ENCODE peak calls at places on chromosomes 7 and 10, in seven cellular contexts. X is Kasumi-1; V is B cell; I is IMR-90; M is CD4-positive, alpha-beta T cell; K is body of pancreas; T is NCI-H69. D is an unnamed sample.

GRCh38 chr10:30939643-30940042 is 92.0 kb downstream of the ZNF438 start:
- DNase-seq in K (no peak), T (no peak), X (no peak), I (no peak), V (no peak), M (no peak), D (no peak)

GRCh38 chr7:25879799-25880198 is 272.2 kb upstream of the NFE2L3 start:
- DNase-seq in K (no peak), I (no peak), T (no peak), V (no peak), M (no peak), X (no peak), D (no peak)

GRCh38 chr7:84455788-84456187 is 261.2 kb upstream of the SEMA3A start:
- DNase-seq in K (no peak), V (no peak), M (no peak), X (no peak), T (peak), I (peak), D (no peak)

GRCh38 chr7:91264924-91265681 is 870 bp downstream of the FZD1 start:
- DNase-seq in I (peak), X (peak), K (peak), V (peak), T (peak), M (no peak), D (peak)

GRCh38 chr10:31830887-31831286 is 97.7 kb downstream of the ARHGAP12 start:
- DNase-seq in T (no peak), M (no peak), X (no peak), I (peak), V (no peak), K (no peak), D (no peak)

GRCh38 chr10:91621483-91622113 is 11.3 kb downstream of the PPP1R3C start:
- DNase-seq in T (no peak), X (no peak), I (peak), M (no peak), K (peak), V (no peak), D (no peak)

GRCh38 chr10:97024181-97025073 is 161.3 kb downstream of the SLIT1 start:
- DNase-seq in T (no peak), X (peak), K (peak), V (no peak), M (no peak), I (peak), D (no peak)

GRCh38 chr7:141558544-141559183 is 7.5 kb downstream of the AGK start:
- DNase-seq in X (no peak), I (peak), T (peak), V (no peak), K (no peak), M (no peak), D (no peak)

GRCh38 chr10:97633921-97634320 is 621 bp upstream of the MORN4 start:
- DNase-seq in I (no peak), T (peak), M (no peak), V (no peak), X (no peak), K (peak), D (no peak)

GRCh38 chr7:103637080-103637479 is 191.1 kb upstream of the SLC26A5 start:
- DNase-seq in X (no peak), M (no peak), K (no peak), V (no peak), I (peak), T (no peak), D (no peak)

GRCh38 chr10:104297697-104298660 is 29.0 kb downstream of the GSTO2 start:
- DNase-seq in M (no peak), I (peak), T (peak), V (no peak), X (peak), K (no peak), D (no peak)

GRCh38 chr10:3682745-3683144 is 102.3 kb downstream of the KLF6 start:
- DNase-seq in X (no peak), I (no peak), V (no peak), T (peak), M (no peak), K (no peak), D (no peak)

GRCh38 chr7:90594791-90595317 is 1.3 kb upstream of the CDK14 start:
- DNase-seq in V (no peak), K (peak), M (no peak), T (peak), X (no peak), I (peak), D (no peak)

GRCh38 chr10:25226775-25227682 is 52.2 kb downstream of the GPR158 start:
- DNase-seq in I (peak), X (peak), V (no peak), K (peak), M (no peak), T (peak), D (no peak)

GRCh38 chr7:662576-662975 is 63.9 kb upstream of the DNAAF5 start:
- DNase-seq in T (no peak), X (no peak), I (no peak), V (no peak), K (no peak), M (no peak), D (no peak)

GRCh38 chr7:55524558-55525310 is 47.6 kb downstream of the VOPP1 start:
- DNase-seq in X (no peak), V (no peak), K (no peak), M (no peak), I (no peak), T (peak), D (no peak)

GRCh38 chr7:48109848-48110663 is 21.0 kb downstream of the UPP1 start:
- DNase-seq in K (peak), V (peak), T (peak), X (peak), M (peak), I (peak), D (peak)

GRCh38 chr7:131738066-131738465 is 181.6 kb upstream of the PODXL start:
- DNase-seq in X (no peak), K (no peak), I (no peak), M (no peak), T (peak), V (no peak), D (no peak)

GRCh38 chr7:151038951-151039849 is 9.1 kb upstream of the ASIC3 start:
- DNase-seq in M (peak), T (peak), V (no peak), I (peak), X (peak), K (peak), D (no peak)

GRCh38 chr10:43759216-43759615 is 110.5 kb upstream of the ZNF32 start:
- DNase-seq in V (no peak), I (no peak), T (no peak), K (no peak), M (no peak), X (no peak), D (no peak)

GRCh38 chr7:2373124-2373556 is 18.5 kb downstream of the EIF3B start:
- DNase-seq in I (no peak), T (no peak), K (peak), X (no peak), V (no peak), M (no peak), D (no peak)

GRCh38 chr7:585873-586272 is 66.2 kb upstream of the PDGFA start:
- DNase-seq in X (no peak), K (no peak), I (no peak), T (no peak), M (no peak), V (no peak), D (no peak)

GRCh38 chr10:131043039-131043691 is 268.4 kb downstream of the TCERG1L start:
- DNase-seq in M (no peak), K (no peak), I (no peak), X (no peak), T (peak), V (no peak), D (no peak)

GRCh38 chr7:30331338-30331737 is 46.9 kb downstream of the ZNRF2 start:
- DNase-seq in K (peak), T (no peak), V (no peak), X (no peak), I (peak), M (no peak), D (no peak)

D was measured in lower leg skin.